ENCODE peak calls at places on chromosomes 4 and X, in seven cellular contexts. Z is heart left ventricle, G is left ventricle myocardium inferior, A is GM23338, N is dorsolateral prefrontal cortex, Y is fibroblast of lung, D is tibial nerve. M is an unnamed sample.

GRCh38 chr4:83334425-83335241 is at the start of gene HPSE:
- DNase-seq in D (peak; percentile 72), Y (peak; percentile 71), G (peak; percentile 84), A (peak; percentile 93), N (peak; percentile 14), Z (peak; percentile 80), M (peak; percentile 78)

GRCh38 chrX:123924181-123924580 is 37.3 kb upstream of the STAG2 start:
- DNase-seq in Z (no peak), G (no peak), D (no peak), N (no peak), A (peak; percentile 72), Y (no peak), M (no peak)

GRCh38 chr4:186104114-186104894 is at the start of gene FAM149A:
- DNase-seq in Z (no peak), A (peak; percentile 83), N (no peak), Y (peak; percentile 1), D (no peak), G (peak; percentile 24), M (peak; percentile 51)

GRCh38 chr4:94410678-94411206 is 41.0 kb upstream of the PDLIM5 start:
- DNase-seq in A (no peak), N (no peak), D (peak; percentile 70), Z (peak; percentile 89), G (peak; percentile 51), Y (peak; percentile 71), M (peak; percentile 85)

GRCh38 chr4:121072080-121072835 is at the start of gene NDNF:
- DNase-seq in A (peak; percentile 61), N (no peak), D (peak; percentile 33), G (peak; percentile 46), Y (peak; percentile 54), Z (peak; percentile 40), M (peak; percentile 15)

GRCh38 chrX:68936608-68937007 is 107.8 kb downstream of the EFNB1 start:
- DNase-seq in Y (peak; percentile 81), Z (no peak), N (no peak), D (no peak), G (no peak), A (no peak), M (no peak)

GRCh38 chr4:102036619-102037376 is 246.3 kb downstream of the BANK1 start:
- DNase-seq in Y (peak; percentile 6), G (no peak), N (no peak), D (no peak), A (no peak), Z (no peak), M (no peak)

GRCh38 chr4:85147481-85148076 is 181.1 kb upstream of the WDFY3 start:
- DNase-seq in A (peak; percentile 88), Z (peak; percentile 54), N (peak; percentile 78), G (peak; percentile 38), D (peak; percentile 57), Y (peak; percentile 79), M (no peak)

GRCh38 chrX:125131146-125131545 is 188.5 kb upstream of the TEX13C start:
- DNase-seq in G (no peak), A (peak; percentile 20), Z (no peak), Y (no peak), N (no peak), D (no peak), M (no peak)

GRCh38 chrX:7083021-7083420 is 64.5 kb upstream of the STS start:
- DNase-seq in Z (no peak), D (no peak), Y (no peak), A (no peak), N (no peak), G (no peak), M (no peak)

GRCh38 chrX:65528705-65529340 is 5.8 kb downstream of the LAS1L start:
- DNase-seq in G (no peak), Y (peak; percentile 21), Z (peak; percentile 42), D (peak; percentile 42), A (peak; percentile 64), N (peak; percentile 47), M (peak; percentile 38)

GRCh38 chr4:2931765-2932560 is 31.2 kb downstream of the NOP14 start:
- DNase-seq in D (no peak), G (peak; percentile 78), Y (no peak), N (no peak), A (peak; percentile 63), Z (peak; percentile 81), M (peak; percentile 15)

GRCh38 chr4:93646225-93646930 is 182.2 kb upstream of the ATOH1 start:
- DNase-seq in Z (no peak), A (no peak), G (no peak), D (no peak), Y (peak; percentile 22), N (no peak), M (no peak)

GRCh38 chr4:147591048-147591577 is 26.1 kb upstream of the TMEM184C start:
- DNase-seq in A (no peak), N (no peak), D (no peak), Z (no peak), G (no peak), Y (peak; percentile 33), M (no peak)

GRCh38 chr4:6658635-6659075 is 18.2 kb downstream of the MRFAP1 start:
- DNase-seq in A (peak; percentile 72), D (no peak), Y (peak; percentile 15), Z (peak; percentile 54), N (no peak), G (peak; percentile 53), M (no peak)

GRCh38 chr4:14864365-14864762 is 137.9 kb upstream of the CPEB2 start:
- DNase-seq in D (no peak), Y (no peak), Z (no peak), N (no peak), A (no peak), G (no peak), M (no peak)
- H3K27ac ChIP-seq in D (no peak overlapping the region), Y (no peak overlapping the region), Z (no peak overlapping the region), N (peak overlapping the region; percentile 60), A (no peak overlapping the region), G (no peak overlapping the region), M (no peak overlapping the region)

GRCh38 chr4:79297029-79297428 is 28.8 kb downstream of the NAA11 start:
- DNase-seq in N (no peak), Y (no peak), G (no peak), Z (peak; percentile 24), D (no peak), A (no peak), M (no peak)
- H3K27ac ChIP-seq in N (no peak overlapping the region), Y (no peak overlapping the region), G (no peak overlapping the region), Z (no peak overlapping the region), D (no peak overlapping the region), A (no peak overlapping the region), M (no peak overlapping the region)

DNA sequence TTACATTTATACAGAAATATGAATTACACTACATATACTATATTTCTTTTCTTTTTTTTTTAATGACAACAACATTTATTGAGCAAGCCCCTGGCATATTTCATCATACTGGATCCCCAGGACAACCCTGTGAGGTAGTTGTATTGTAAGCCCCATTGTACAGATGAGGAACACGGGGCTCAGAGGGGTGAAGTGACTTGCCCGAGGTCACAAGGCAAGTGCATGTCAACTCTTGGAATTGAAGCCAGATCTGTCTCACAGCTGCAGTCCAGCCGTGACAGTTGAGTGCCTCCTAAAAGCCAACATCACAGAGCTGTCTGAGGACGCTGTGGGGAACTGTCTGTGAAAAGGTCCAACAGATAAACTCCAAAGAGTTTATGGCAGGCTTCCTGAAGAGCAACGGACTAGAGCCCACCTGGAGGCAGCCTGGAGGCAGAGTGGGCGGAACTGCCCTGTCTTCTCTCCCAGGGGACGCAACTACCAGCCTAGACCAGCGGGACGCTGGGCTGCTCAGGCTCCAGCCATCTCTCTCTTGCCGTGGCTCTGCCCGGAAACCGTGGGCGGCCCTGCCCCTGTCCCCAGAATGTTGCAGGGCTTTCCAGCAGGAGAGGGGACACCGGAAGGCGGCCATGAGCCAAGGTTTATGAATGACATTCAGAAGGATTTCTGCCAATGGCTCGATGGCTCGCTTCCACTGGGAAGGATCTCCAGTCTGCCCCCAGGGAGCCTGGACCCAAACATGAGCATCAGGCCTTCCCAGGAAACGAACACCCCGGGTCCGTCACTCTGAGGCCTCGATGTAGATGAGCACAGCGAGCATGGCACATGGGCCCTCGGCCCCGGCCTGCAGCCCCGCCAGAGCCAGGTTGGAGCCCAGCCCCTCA is 50.1 kb downstream of the CFAP299 start:
- DNase-seq in Z (no peak), A (no peak), D (no peak), Y (no peak), N (no peak), G (no peak), M (no peak)
- H3K27ac ChIP-seq in Z (no peak overlapping the region), A (no peak overlapping the region), D (no peak overlapping the region), Y (no peak overlapping the region), N (no peak overlapping the region), G (no peak overlapping the region), M (no peak overlapping the region)

DNA sequence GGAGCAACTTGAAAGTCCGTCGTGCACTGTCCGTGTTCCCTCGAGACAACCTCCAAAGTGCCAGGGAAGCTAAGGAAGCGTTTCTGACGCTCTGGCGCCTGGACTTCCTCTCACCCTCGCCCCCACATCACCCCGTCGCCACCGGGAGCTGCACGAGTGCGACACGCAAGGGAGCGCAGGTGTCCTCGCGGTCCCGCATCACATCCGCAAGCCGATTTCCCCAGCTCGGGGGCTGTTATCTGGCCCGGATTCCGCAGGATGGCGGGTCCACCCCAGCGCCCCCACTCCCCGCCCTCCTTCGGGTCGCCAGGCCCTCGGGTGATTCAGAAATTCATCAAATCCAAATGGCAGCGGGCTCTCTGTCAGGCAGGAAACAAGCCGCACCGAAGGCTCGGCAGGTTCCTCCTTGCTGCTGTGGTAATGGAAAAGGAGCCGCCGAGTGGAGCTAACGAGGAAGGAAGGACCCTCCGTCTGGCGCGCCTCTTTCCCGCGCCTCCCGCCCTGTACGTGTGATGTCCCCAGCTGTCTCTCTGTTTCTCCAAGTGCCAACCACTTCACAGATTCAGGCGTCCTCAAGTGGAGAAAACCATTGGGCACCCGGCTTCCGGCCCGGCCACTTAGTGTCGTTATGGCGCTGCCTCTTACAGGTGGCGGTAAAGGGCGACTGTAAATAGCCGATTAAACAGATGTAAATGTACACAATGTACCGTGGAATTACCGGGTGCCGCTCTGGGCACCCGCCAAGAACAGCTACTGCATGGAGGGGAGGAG is 901 bp upstream of the SETD7 start:
- DNase-seq in N (peak; percentile 65), D (peak; percentile 49), Y (no peak), Z (peak; percentile 59), G (peak; percentile 50), A (peak; percentile 69), M (peak; percentile 58)
- H3K27ac ChIP-seq in N (peak overlapping the region; percentile 96), D (peak overlapping the region; percentile 99), Y (peak overlapping the region; percentile 92), Z (peak overlapping the region; percentile 97), G (peak overlapping the region; percentile 97), A (no peak overlapping the region), M (peak overlapping the region; percentile 98)

GRCh38 chrX:41301438-41301824 is 32.5 kb upstream of the DDX3X start:
- DNase-seq in D (no peak), G (no peak), Y (no peak), Z (no peak), N (no peak), A (no peak), M (no peak)
- H3K27ac ChIP-seq in D (no peak overlapping the region), G (no peak overlapping the region), Y (peak overlapping the region; percentile 61), Z (no peak overlapping the region), N (no peak overlapping the region), A (no peak overlapping the region), M (no peak overlapping the region)

GRCh38 chr4:81605278-81605677 is 133.6 kb upstream of the RASGEF1B start:
- DNase-seq in N (no peak), Z (no peak), A (peak; percentile 36), D (no peak), Y (no peak), G (no peak), M (no peak)
- H3K27ac ChIP-seq in N (no peak overlapping the region), Z (no peak overlapping the region), A (no peak overlapping the region), D (no peak overlapping the region), Y (no peak overlapping the region), G (no peak overlapping the region), M (no peak overlapping the region)

GRCh38 chrX:10833299-10834169 is 213.1 kb upstream of the MID1 start:
- DNase-seq in A (peak; percentile 65), G (no peak), Y (no peak), Z (no peak), N (no peak), D (peak; percentile 4), M (peak; percentile 56)

GRCh38 chrX:10832103-10832502 is 211.7 kb upstream of the MID1 start:
- DNase-seq in G (no peak), N (no peak), Y (no peak), A (no peak), Z (no peak), D (no peak), M (no peak)

GRCh38 chrX:10828640-10829039 is 208.3 kb upstream of the MID1 start:
- DNase-seq in G (no peak), A (no peak), N (no peak), D (no peak), Z (no peak), Y (no peak), M (no peak)
- H3K27ac ChIP-seq in G (no peak overlapping the region), A (no peak overlapping the region), N (no peak overlapping the region), D (no peak overlapping the region), Z (no peak overlapping the region), Y (no peak overlapping the region), M (no peak overlapping the region)

M was measured in uterus.